ENCODE peak calls at places on chromosomes 6 and 20, in nine cellular contexts. F is HFFc6; K is NCI-H460; B is activated CD8-positive, alpha-beta memory T cell treated with anti-CD3 and anti-CD28 coated beads for 4 hours; R is WTC11; P is KBM-7; W is NCI-H345; V is NCI-H1105; I is AG10803. C is an unnamed sample.

GRCh38 chr6:1792989-1793388 is 183.3 kb downstream of the FOXC1 start:
- DNase-seq in P (peak; percentile 13), F (peak; percentile 12), B (no peak), V (no peak), W (no peak), I (no peak), K (peak; percentile 45), R (peak; percentile 49), C (peak; percentile 80)

GRCh38 chr20:47453167-47453782 is 48.4 kb upstream of the NCOA3 start:
- DNase-seq in K (peak; percentile 58), V (no peak), I (peak; percentile 84), P (peak; percentile 40), R (no peak), F (peak; percentile 96), W (no peak), B (no peak), C (no peak)

GRCh38 chr20:45037050-45037449 is 63.9 kb downstream of the KCNS1 start:
- DNase-seq in B (no peak), P (no peak), F (no peak), I (peak; percentile 41), R (no peak), W (no peak), K (no peak), V (no peak), C (no peak)

GRCh38 chr6:21740719-21741118 is 147.2 kb downstream of the SOX4 start:
- DNase-seq in F (peak; percentile 21), B (no peak), V (peak; percentile 22), I (peak; percentile 33), W (peak; percentile 46), R (no peak), P (no peak), K (no peak), C (no peak)

GRCh38 chr6:81511423-81511822 is 241.1 kb downstream of the TENT5A start:
- DNase-seq in K (no peak), I (no peak), B (no peak), V (no peak), W (no peak), F (no peak), P (no peak), R (no peak), C (no peak)

GRCh38 chr6:139577991-139578604 is 203.7 kb upstream of the CITED2 start:
- DNase-seq in I (peak; percentile 94), B (no peak), R (no peak), P (no peak), V (no peak), W (no peak), F (peak; percentile 86), K (no peak), C (no peak)

GRCh38 chr20:34922654-34923381 is 32.8 kb downstream of the GSS start:
- DNase-seq in P (no peak), I (peak; percentile 90), V (no peak), F (peak; percentile 75), W (no peak), R (no peak), B (no peak), K (peak; percentile 64), C (no peak)

GRCh38 chr6:146367061-146367460 is 176.6 kb upstream of the RAB32 start:
- DNase-seq in K (no peak), R (no peak), V (no peak), I (no peak), B (no peak), F (no peak), W (no peak), P (no peak), C (no peak)

GRCh38 chr20:41365785-41366545 is 653 bp downstream of the EMILIN3 start:
- DNase-seq in K (no peak), F (no peak), I (no peak), V (peak; percentile 65), P (no peak), R (peak; percentile 44), B (no peak), W (peak; percentile 38), C (peak; percentile 71)

GRCh38 chr6:150690681-150691080 is 91.0 kb downstream of the PLEKHG1 start:
- DNase-seq in V (no peak), W (no peak), I (no peak), R (no peak), P (no peak), B (no peak), K (no peak), F (no peak), C (no peak)

GRCh38 chr6:170443151-170443662 is 109.9 kb downstream of the PSMB1 start:
- DNase-seq in P (no peak), K (no peak), V (no peak), I (no peak), R (no peak), W (no peak), F (no peak), B (no peak), C (peak; percentile 80)

GRCh38 chr6:38865521-38866174 is 150.5 kb downstream of the DNAH8 start:
- DNase-seq in B (no peak), P (no peak), V (no peak), R (no peak), I (no peak), W (no peak), K (no peak), F (no peak), C (no peak)

GRCh38 chr20:44625361-44625760 is 26.1 kb downstream of the ADA start:
- DNase-seq in F (no peak), B (no peak), V (no peak), I (no peak), R (no peak), W (no peak), P (no peak), K (no peak), C (no peak)

GRCh38 chr6:104711371-104711770 is 148.3 kb downstream of the HACE1 start:
- DNase-seq in P (no peak), V (no peak), I (peak; percentile 66), W (peak; percentile 84), R (no peak), B (no peak), K (peak; percentile 38), F (peak; percentile 8), C (no peak)

GRCh38 chr6:83309344-83309743 is 116.2 kb downstream of the RWDD2A start:
- DNase-seq in B (no peak), R (no peak), W (no peak), K (no peak), F (no peak), P (no peak), V (no peak), I (peak; percentile 4), C (no peak)

GRCh38 chr6:3748208-3748701 is 3.3 kb downstream of the PXDC1 start:
- DNase-seq in V (no peak), K (peak; percentile 75), R (peak; percentile 78), B (no peak), I (peak; percentile 91), P (peak; percentile 54), W (no peak), F (peak; percentile 87), C (peak; percentile 93)

GRCh38 chr6:13877116-13877515 is 47.6 kb upstream of the RNF182 start:
- DNase-seq in W (no peak), R (no peak), P (no peak), K (no peak), F (peak; percentile 4), V (no peak), B (no peak), I (no peak), C (no peak)

GRCh38 chr6:6105472-6106036 is 98.8 kb upstream of the NRN1 start:
- DNase-seq in I (no peak), B (no peak), V (no peak), K (peak; percentile 1), W (no peak), F (no peak), R (peak; percentile 57), P (peak; percentile 34), C (peak; percentile 84)

GRCh38 chr6:71473908-71474307 is 185.3 kb downstream of the OGFRL1 start:
- DNase-seq in P (no peak), W (no peak), I (peak; percentile 86), K (no peak), R (no peak), B (no peak), V (no peak), F (peak; percentile 87), C (no peak)

GRCh38 chr6:109626311-109626710 is 64.7 kb downstream of the AK9 start:
- DNase-seq in R (no peak), W (no peak), B (no peak), P (no peak), V (no peak), K (no peak), F (no peak), I (no peak), C (no peak)

GRCh38 chr20:41446471-41446870 is 79.9 kb upstream of the EMILIN3 start:
- DNase-seq in P (no peak), I (no peak), W (no peak), V (no peak), F (no peak), K (no peak), R (no peak), B (no peak), C (no peak)

GRCh38 chr6:170449835-170450753 is 103.0 kb downstream of the PSMB1 start:
- DNase-seq in F (no peak), V (no peak), I (no peak), B (no peak), P (no peak), K (no peak), R (no peak), W (no peak), C (peak; percentile 55)

GRCh38 chr6:149031545-149032317 is 284.9 kb downstream of the UST start:
- DNase-seq in B (no peak), V (no peak), I (peak; percentile 86), W (no peak), F (peak; percentile 96), P (no peak), R (no peak), K (peak; percentile 81), C (no peak)

GRCh38 chr20:2840967-2841531 is 504 bp downstream of the VPS16 start:
- DNase-seq in I (peak; percentile 72), F (peak; percentile 54), K (no peak), P (peak; percentile 35), W (peak; percentile 43), B (no peak), R (peak; percentile 65), V (peak; percentile 13), C (peak; percentile 81)

GRCh38 chr6:27474672-27475071 is 1.8 kb upstream of the ZNF184 start:
- DNase-seq in W (no peak), K (no peak), P (no peak), R (no peak), I (no peak), B (no peak), V (no peak), F (no peak), C (no peak)

GRCh38 chr20:40489886-40490285 is 199.2 kb downstream of the MAFB start:
- DNase-seq in B (no peak), K (no peak), F (no peak), V (no peak), R (no peak), P (no peak), I (peak; percentile 91), W (no peak), C (no peak)

GRCh38 chr6:13485303-13485702 is 2.1 kb downstream of the GFOD1 start:
- DNase-seq in F (no peak), K (no peak), P (no peak), I (no peak), W (no peak), R (no peak), V (no peak), B (no peak), C (no peak)

GRCh38 chr6:119280586-119281163 is 68.9 kb downstream of the MAN1A1 start:
- DNase-seq in I (peak; percentile 18), P (no peak), V (no peak), F (no peak), R (no peak), W (no peak), B (no peak), K (no peak), C (no peak)

GRCh38 chr6:89792881-89793280 is 26.7 kb downstream of the MDN1 start:
- DNase-seq in K (peak; percentile 12), V (no peak), B (no peak), I (peak; percentile 18), R (no peak), F (peak; percentile 16), P (peak; percentile 81), W (peak; percentile 2), C (peak; percentile 75)

GRCh38 chr6:28896505-28897392 is 27.0 kb downstream of the TRIM27 start:
- DNase-seq in K (peak; percentile 54), V (peak; percentile 64), P (peak; percentile 79), B (no peak), R (peak; percentile 61), F (peak; percentile 65), I (peak; percentile 53), W (peak; percentile 61), C (peak; percentile 81)

GRCh38 chr6:20919677-20920385 is 385.6 kb downstream of the CDKAL1 start:
- DNase-seq in P (no peak), W (no peak), F (no peak), R (no peak), V (no peak), I (peak; percentile 15), B (no peak), K (no peak), C (no peak)

C was measured in endodermal cell.